ENCODE peak calls at places on chromosomes 2 and 18, in six cellular contexts. S is K562, A is HCT116, U is H1, Z is SK-N-SH, H is HepG2. C is an unnamed sample.

GRCh38 chr18:1147616-1148184 is 243.0 kb downstream of the ADCYAP1 start:
- DNase-seq in U (no peak), Z (no peak), H (no peak), S (no peak), A (no peak), C (no peak)

GRCh38 chr2:15983496-15983895 is 43.1 kb downstream of the MYCN start:
- DNase-seq in H (no peak), A (no peak), S (no peak), U (no peak), Z (no peak), C (no peak)

GRCh38 chr2:151781642-151782041 is 46.6 kb downstream of the ARL5A start:
- DNase-seq in U (no peak), S (no peak), A (no peak), H (no peak), Z (no peak), C (no peak)

GRCh38 chr2:189116984-189117383 is 62.6 kb downstream of the COL5A2 start:
- DNase-seq in U (no peak), H (no peak), A (no peak), Z (no peak), S (no peak), C (no peak)

GRCh38 chr18:8801263-8801901 is 96.0 kb downstream of the MTCL1 start:
- DNase-seq in S (no peak), A (no peak), Z (no peak), U (no peak), H (no peak), C (no peak)

GRCh38 chr18:59549797-59550516 is 147.3 kb downstream of the CCBE1 start:
- DNase-seq in A (no peak), S (no peak), Z (peak), H (no peak), U (no peak), C (peak)

GRCh38 chr2:145228506-145228905 is 708.6 kb upstream of the ZEB2 start:
- DNase-seq in S (no peak), Z (peak), A (no peak), U (no peak), H (no peak), C (no peak)

GRCh38 chr2:121309801-121310200 is 24.8 kb upstream of the TFCP2L1 start:
- DNase-seq in S (no peak), Z (peak), H (no peak), A (no peak), U (no peak), C (no peak)

GRCh38 chr2:109185801-109186570 is 57.0 kb downstream of the SH3RF3 start:
- DNase-seq in A (no peak), Z (no peak), S (no peak), U (no peak), H (no peak), C (no peak)

GRCh38 chr2:201932511-201932910 is 101.1 kb upstream of the FZD7 start:
- DNase-seq in H (no peak), Z (peak), S (no peak), U (no peak), A (no peak), C (no peak)

GRCh38 chr2:101152195-101153076 is 1.3 kb upstream of the TBC1D8 start:
- DNase-seq in H (peak), U (no peak), Z (peak), A (peak), S (peak), C (peak)

GRCh38 chr2:19990416-19990728 is 467 bp upstream of the WDR35 start:
- DNase-seq in H (no peak), Z (no peak), S (no peak), U (no peak), A (no peak), C (no peak)

GRCh38 chr2:172597191-172597842 is 41.4 kb downstream of the PDK1 start:
- DNase-seq in H (no peak), Z (no peak), U (no peak), A (no peak), S (no peak), C (no peak)

GRCh38 chr2:205743137-205743536 is 60.8 kb downstream of the NRP2 start:
- DNase-seq in H (no peak), Z (no peak), S (no peak), A (no peak), U (no peak), C (no peak)

GRCh38 chr2:221203846-221204245 is 368.3 kb downstream of the EPHA4 start:
- DNase-seq in Z (no peak), S (no peak), H (no peak), A (no peak), U (no peak), C (no peak)

GRCh38 chr2:109545828-109546713 is 67.7 kb downstream of the SEPTIN10 start:
- DNase-seq in A (peak), U (peak), H (peak), S (peak), Z (peak), C (peak)

GRCh38 chr2:238063414-238064189 is 2.8 kb downstream of the SCLY start:
- DNase-seq in A (no peak), S (no peak), U (no peak), Z (no peak), H (peak), C (no peak)

GRCh38 chr2:48849770-48850169 is 94.2 kb upstream of the LHCGR start:
- DNase-seq in S (no peak), A (no peak), Z (no peak), H (no peak), U (no peak), C (no peak)

GRCh38 chr18:63051928-63052327 is 267.6 kb downstream of the BCL2 start:
- DNase-seq in Z (no peak), S (no peak), H (no peak), A (no peak), U (no peak), C (no peak)

GRCh38 chr2:200364620-200365019 is 58.1 kb downstream of the SPATS2L start:
- DNase-seq in H (no peak), U (no peak), A (no peak), Z (no peak), S (no peak), C (no peak)

GRCh38 chr2:200362202-200362917 is 55.9 kb downstream of the SPATS2L start:
- DNase-seq in U (no peak), Z (no peak), A (no peak), H (no peak), S (no peak), C (no peak)

GRCh38 chr2:200364142-200364541 is 57.6 kb downstream of the SPATS2L start:
- DNase-seq in Z (no peak), S (no peak), U (no peak), A (no peak), H (no peak), C (no peak)

GRCh38 chr2:200365209-200365608 is 58.7 kb downstream of the SPATS2L start:
- DNase-seq in S (no peak), U (no peak), Z (no peak), H (no peak), A (no peak), C (no peak)

DNA sequence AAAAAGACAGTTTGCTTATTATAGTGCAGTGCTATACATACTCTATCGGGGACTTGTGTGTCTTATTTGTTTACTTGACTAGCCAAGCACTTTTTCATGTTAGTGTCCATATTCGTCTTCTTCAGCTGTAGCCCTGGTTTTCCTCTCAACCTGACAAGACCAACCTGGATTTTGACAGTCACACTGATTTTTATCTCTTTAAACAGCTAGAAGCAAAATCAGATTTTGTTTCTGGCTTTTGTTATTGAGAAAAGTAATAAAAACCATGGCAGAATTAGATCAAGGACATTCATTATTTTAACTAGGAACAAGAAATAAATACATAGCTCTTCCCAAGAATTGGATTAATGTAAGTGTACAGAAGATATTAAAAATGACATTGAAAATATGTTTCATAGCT is 56.8 kb downstream of the SPATS2L start:
- DNase-seq in A (no peak), U (no peak), H (no peak), S (no peak), Z (no peak), C (no peak)
- TF ChIP-seq JUND in A (no peak), U (no peak), H (no peak), S (no peak), Z (no peak), C (no peak)

GRCh38 chr2:72004201-72004915 is 143.3 kb downstream of the CYP26B1 start:
- DNase-seq in A (no peak), S (no peak), H (no peak), Z (no peak), U (no peak), C (no peak)

GRCh38 chr2:72000110-72000509 is 147.6 kb downstream of the CYP26B1 start:
- DNase-seq in Z (no peak), S (peak), H (no peak), U (no peak), A (no peak), C (no peak)

GRCh38 chr2:72003796-72004195 is 143.9 kb downstream of the CYP26B1 start:
- DNase-seq in A (no peak), H (no peak), S (no peak), Z (no peak), U (no peak), C (no peak)

GRCh38 chr2:71999580-71999979 is 148.1 kb downstream of the CYP26B1 start:
- DNase-seq in H (no peak), S (no peak), U (no peak), A (no peak), Z (no peak), C (no peak)

DNA sequence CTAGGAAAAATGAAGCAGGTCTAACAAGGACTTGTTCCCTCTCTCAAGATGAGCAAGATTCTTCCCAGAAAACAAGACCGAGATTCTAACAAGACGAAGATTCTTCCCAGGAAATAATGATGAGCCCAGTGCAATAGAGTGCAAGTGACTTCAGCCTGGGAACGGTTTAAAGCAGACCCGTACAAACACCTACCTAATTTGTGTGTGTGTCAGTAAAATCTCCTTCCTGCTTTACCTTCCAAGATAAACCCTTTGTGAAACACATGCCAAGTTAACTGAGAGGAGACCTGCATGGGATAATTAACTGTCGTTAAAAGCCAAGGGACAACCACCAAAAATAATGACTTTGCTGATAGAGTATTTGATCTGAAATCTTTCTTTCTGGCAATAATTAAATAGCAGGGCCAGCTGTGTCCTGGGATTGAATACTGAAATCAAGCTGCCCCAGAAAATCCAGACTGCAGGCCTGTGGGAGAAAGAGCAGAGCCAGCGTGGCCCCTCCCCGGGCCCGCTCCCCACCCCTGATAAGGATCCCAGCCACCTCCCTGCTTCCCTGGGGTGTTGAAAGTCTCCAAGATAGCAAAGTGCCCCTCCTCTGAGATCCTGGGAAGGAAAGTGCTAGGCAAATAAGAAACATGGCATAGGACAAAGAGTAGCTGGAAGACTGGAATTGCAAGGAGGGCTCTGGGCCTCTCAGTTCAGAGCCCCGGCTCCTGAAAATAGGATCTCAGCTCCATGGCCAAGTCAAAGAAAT is 145.5 kb downstream of the CYP26B1 start:
- DNase-seq in U (no peak), A (no peak), Z (peak), H (no peak), S (peak), C (no peak)
- TF ChIP-seq JUND in U (no peak), A (no peak), Z (no peak), H (no peak), S (no peak), C (no peak)

GRCh38 chr18:33818145-33818544 is 240.1 kb downstream of the ASXL3 start:
- DNase-seq in U (no peak), S (no peak), A (no peak), Z (no peak), H (no peak), C (no peak)

GRCh38 chr18:33821503-33821902 is 243.5 kb downstream of the ASXL3 start:
- DNase-seq in U (no peak), A (no peak), S (no peak), H (no peak), Z (no peak), C (no peak)

GRCh38 chr18:33820517-33821368 is 242.7 kb downstream of the ASXL3 start:
- DNase-seq in S (no peak), U (no peak), A (no peak), Z (no peak), H (no peak), C (no peak)

GRCh38 chr18:33812186-33812585 is 234.2 kb downstream of the ASXL3 start:
- DNase-seq in H (no peak), A (no peak), S (no peak), Z (no peak), U (no peak), C (peak)

GRCh38 chr18:33817096-33817495 is 239.1 kb downstream of the ASXL3 start:
- DNase-seq in A (no peak), U (peak), Z (no peak), H (no peak), S (no peak), C (no peak)
- TF ChIP-seq JUND in A (no peak), U (no peak), Z (no peak), H (no peak), S (no peak), C (no peak)

DNA sequence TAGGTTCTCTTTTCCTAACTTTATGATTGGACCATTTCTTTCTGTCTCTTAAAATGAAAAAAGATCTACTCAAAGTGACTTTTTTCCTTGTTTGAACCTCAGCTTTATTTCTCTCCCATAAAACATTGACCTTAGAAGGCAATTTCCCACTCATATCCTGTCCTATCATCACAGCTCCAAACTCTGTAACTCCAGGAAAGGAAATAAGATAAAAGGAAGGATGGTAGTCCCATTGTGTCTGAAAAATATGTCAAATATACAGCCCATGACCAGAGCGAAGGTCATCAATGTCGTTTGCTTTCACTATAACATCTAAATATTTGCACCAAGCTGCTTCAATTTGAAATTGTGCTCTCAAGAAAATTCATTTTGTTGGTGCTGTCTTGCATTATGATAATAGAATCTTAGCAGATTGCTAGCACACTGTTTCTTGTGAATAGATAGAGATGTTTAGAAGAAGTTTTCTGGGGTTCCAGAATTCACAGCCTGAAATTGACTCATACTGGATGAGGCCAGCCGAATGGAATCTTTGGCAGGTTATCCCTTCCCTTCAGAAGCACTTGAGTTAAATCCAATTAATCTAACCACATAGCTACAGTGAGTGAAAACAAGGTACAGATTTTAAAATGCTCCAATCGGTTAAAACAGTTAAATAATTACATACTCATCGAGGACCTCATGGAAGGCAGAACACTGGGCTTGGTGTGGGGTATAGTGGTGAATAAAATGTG is 95.1 kb downstream of the CRIM1 start:
- DNase-seq in A (no peak), S (no peak), U (no peak), Z (no peak), H (peak), C (no peak)
- TF ChIP-seq JUND in A (no peak), S (no peak), U (no peak), Z (peak), H (no peak), C (no peak)

DNA sequence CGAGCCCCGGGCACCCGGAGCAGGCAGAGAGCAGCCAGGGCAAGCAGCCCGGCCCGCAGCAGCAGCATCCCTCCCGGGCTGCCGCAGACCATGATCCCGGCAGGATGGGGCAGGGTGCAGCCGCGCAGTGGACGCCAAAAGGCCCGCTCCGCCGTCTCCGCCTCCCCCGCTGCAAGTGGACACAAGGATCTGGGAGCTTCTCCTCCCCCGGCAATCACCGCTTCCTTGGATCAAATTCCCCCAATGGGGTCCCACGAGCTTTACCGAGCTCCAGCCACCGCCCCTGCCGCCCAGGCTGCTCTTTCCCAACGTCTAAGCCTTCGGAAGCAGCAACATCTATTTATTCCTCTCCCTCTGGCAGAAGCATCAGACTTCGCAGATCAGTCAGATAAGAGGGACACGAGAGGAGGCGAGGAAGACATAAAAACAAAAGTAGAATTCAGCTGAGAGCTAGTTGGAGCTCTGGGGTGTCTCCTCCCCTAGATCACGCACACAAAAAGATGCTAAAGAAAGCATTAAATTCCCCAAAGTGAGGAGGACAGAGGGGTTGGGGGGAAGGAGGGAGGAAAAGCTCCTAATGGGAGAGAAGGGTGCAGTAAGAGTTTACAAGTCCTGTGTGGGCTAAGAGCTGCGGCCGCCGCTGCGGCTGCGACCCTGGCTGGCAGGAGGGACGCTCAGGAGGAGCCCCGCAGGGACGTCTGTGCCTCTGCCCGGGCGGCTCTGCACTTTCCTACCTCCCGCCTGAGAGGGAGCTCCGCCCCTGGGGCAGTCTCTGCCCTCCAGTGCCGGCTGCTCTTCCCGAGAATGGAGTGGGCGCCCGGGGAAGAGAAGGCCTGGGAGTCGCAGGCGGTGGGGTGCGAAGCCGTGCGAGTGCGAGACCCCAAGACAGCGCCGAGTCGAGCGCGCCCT is at the start of gene FRZB:
- DNase-seq in Z (peak), H (peak), S (no peak), A (no peak), U (peak), C (peak)
- TF ChIP-seq JUND in Z (no peak), H (no peak), S (no peak), A (no peak), U (no peak), C (no peak)

GRCh38 chr2:85538507-85539360 is at the start of gene MAT2A:
- DNase-seq in S (peak), A (peak), U (peak), Z (peak), H (peak), C (peak)
- TF ChIP-seq JUND in S (peak), A (no peak), U (peak), Z (peak), H (no peak), C (no peak)

GRCh38 chr2:133530645-133531044 is 37.6 kb downstream of the NCKAP5 start:
- DNase-seq in Z (no peak), H (no peak), A (no peak), U (no peak), S (no peak), C (no peak)

GRCh38 chr2:133531382-133531781 is 36.9 kb downstream of the NCKAP5 start:
- DNase-seq in S (no peak), H (no peak), A (no peak), Z (no peak), U (no peak), C (no peak)

DNA sequence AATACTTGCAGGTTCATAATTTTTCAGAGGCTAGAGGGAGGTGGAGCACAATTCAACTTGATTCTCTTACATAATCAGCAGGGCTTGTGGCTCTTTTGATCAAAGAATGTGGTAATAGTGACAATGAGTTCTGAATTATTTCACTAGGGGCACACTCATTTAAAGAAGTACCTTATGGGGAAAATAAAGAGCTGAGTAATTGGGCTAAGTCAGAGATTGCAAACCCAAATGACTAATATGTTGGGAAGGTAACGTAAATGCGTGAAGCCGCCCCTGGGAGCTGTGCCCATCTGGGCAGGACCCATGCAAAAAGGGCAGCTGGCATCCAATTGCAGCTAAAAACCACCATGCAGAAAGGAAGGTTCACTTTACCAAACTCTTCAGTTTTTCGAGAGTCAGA is 35.3 kb downstream of the NCKAP5 start:
- DNase-seq in S (no peak), H (no peak), A (no peak), Z (no peak), U (no peak), C (no peak)
- TF ChIP-seq JUND in S (no peak), H (no peak), A (no peak), Z (no peak), U (no peak), C (no peak)

GRCh38 chr2:9844036-9844483 is 786 bp downstream of the TAF1B start:
- DNase-seq in H (no peak), U (no peak), S (peak), Z (no peak), A (no peak), C (peak)
- TF ChIP-seq JUND in H (no peak), U (no peak), S (no peak), Z (no peak), A (no peak), C (no peak)